ENCODE peak calls at places on chromosome X, in nine cellular contexts. B is Calu3, D is endodermal cell, L is BJ, W is lower lobe of right lung, A is left ventricle myocardium inferior, C is HepG2, T is fibroblast of the aortic adventitia, M is chondrocyte. J is an unnamed sample.

GRCh38 chrX:78522601-78523000 is 136.5 kb downstream of the RTL3 start:
- DNase-seq in T (no peak), M (no peak), B (no peak), A (no peak), C (no peak), L (no peak), D (no peak), W (no peak), J (no peak)

GRCh38 chrX:150478496-150479492 is 89.6 kb upstream of the MTM1 start:
- DNase-seq in D (no peak), W (no peak), B (no peak), C (no peak), L (no peak), A (no peak), T (no peak), M (no peak), J (no peak)

GRCh38 chrX:120801426-120801825 is 74.2 kb downstream of the CT47B1 start:
- DNase-seq in B (no peak), A (no peak), T (no peak), L (no peak), M (no peak), W (no peak), C (no peak), D (no peak), J (no peak)

GRCh38 chrX:95919605-95920004 is 765.0 kb upstream of the DIAPH2 start:
- DNase-seq in A (no peak), T (no peak), M (no peak), W (no peak), L (no peak), B (no peak), C (no peak), D (no peak), J (no peak)

GRCh38 chrX:29461039-29461438 is 754.3 kb upstream of the MAGEB2 start:
- DNase-seq in A (no peak), L (no peak), M (no peak), T (no peak), C (no peak), D (no peak), W (no peak), B (no peak), J (no peak)

GRCh38 chrX:103344606-103345005 is 11.7 kb upstream of the TCEAL9 start:
- DNase-seq in B (no peak), L (no peak), T (no peak), D (no peak), C (no peak), A (no peak), M (no peak), W (no peak), J (no peak)

GRCh38 chrX:10549280-10549679 is 71.1 kb downstream of the MID1 start:
- DNase-seq in T (no peak), M (no peak), W (no peak), D (no peak), A (no peak), B (no peak), C (no peak), L (no peak), J (no peak)

GRCh38 chrX:48890934-48891401 is 6.6 kb downstream of the TIMM17B start:
- DNase-seq in A (peak), T (no peak), L (no peak), C (no peak), W (peak), D (peak), M (no peak), B (no peak), J (no peak)

GRCh38 chrX:72308566-72309296 is 3.0 kb upstream of the CITED1 start:
- DNase-seq in M (no peak), B (peak), T (peak), W (peak), D (peak), C (peak), L (no peak), A (peak), J (peak)

GRCh38 chrX:112672788-112673560 is 6.8 kb downstream of the LHFPL1 start:
- DNase-seq in W (no peak), T (no peak), A (no peak), L (no peak), C (no peak), B (no peak), D (no peak), M (no peak), J (no peak)

GRCh38 chrX:66163447-66163846 is 600 bp upstream of the HEPH start:
- DNase-seq in C (no peak), B (no peak), A (no peak), W (no peak), L (no peak), D (no peak), M (no peak), T (no peak), J (no peak)

GRCh38 chrX:66163849-66164401 is at the start of gene HEPH:
- DNase-seq in M (no peak), W (no peak), T (peak), D (peak), B (no peak), L (no peak), C (no peak), A (no peak), J (no peak)

GRCh38 chrX:66164931-66165330 is 884 bp downstream of the HEPH start:
- DNase-seq in D (no peak), M (no peak), L (no peak), W (no peak), T (no peak), A (no peak), B (no peak), C (no peak), J (no peak)

GRCh38 chrX:66164470-66164869 is 423 bp downstream of the HEPH start:
- DNase-seq in M (no peak), W (no peak), T (peak), D (no peak), L (no peak), B (no peak), C (no peak), A (no peak), J (no peak)

GRCh38 chrX:66162331-66162822 is 1.7 kb upstream of the HEPH start:
- DNase-seq in B (no peak), D (no peak), M (no peak), C (no peak), W (no peak), L (no peak), T (no peak), A (no peak), J (no peak)
- TF ChIP-seq CTCF in B (no peak), D (no peak), M (no peak), C (no peak), W (no peak), L (no peak), T (no peak), A (no peak), J (no peak)

GRCh38 chrX:13780868-13781427 is 35.9 kb downstream of the GPM6B start:
- DNase-seq in A (no peak), W (no peak), T (no peak), L (no peak), C (no peak), B (no peak), M (no peak), D (no peak), J (no peak)

GRCh38 chrX:13778916-13779315 is 38.0 kb downstream of the GPM6B start:
- DNase-seq in A (no peak), C (no peak), L (no peak), B (no peak), W (no peak), T (peak), D (no peak), M (no peak), J (no peak)

GRCh38 chrX:13774696-13775095 is 40.1 kb downstream of the OFD1 start:
- DNase-seq in L (no peak), C (no peak), T (no peak), A (no peak), M (no peak), D (no peak), W (no peak), B (no peak), J (no peak)

GRCh38 chrX:13775837-13776236 is 41.1 kb downstream of the GPM6B start:
- DNase-seq in B (no peak), T (no peak), W (no peak), C (no peak), A (no peak), D (no peak), L (no peak), M (no peak), J (no peak)

GRCh38 chrX:13776387-13776786 is 40.5 kb downstream of the GPM6B start:
- DNase-seq in D (no peak), L (no peak), C (no peak), T (no peak), M (no peak), B (no peak), A (no peak), W (no peak), J (no peak)
- TF ChIP-seq CTCF in D (no peak), L (no peak), C (no peak), T (no peak), M (no peak), B (no peak), A (no peak), W (no peak), J (no peak)

GRCh38 chrX:1784773-1785172 is 169.9 kb downstream of the ASMT start:
- DNase-seq in W (no peak), A (no peak), M (no peak), L (no peak), T (no peak), B (no peak), C (no peak), D (no peak), J (no peak)
- TF ChIP-seq CTCF in W (no peak), A (no peak), M (peak), L (no peak), T (no peak), B (no peak), C (no peak), D (peak), J (peak)

DNA sequence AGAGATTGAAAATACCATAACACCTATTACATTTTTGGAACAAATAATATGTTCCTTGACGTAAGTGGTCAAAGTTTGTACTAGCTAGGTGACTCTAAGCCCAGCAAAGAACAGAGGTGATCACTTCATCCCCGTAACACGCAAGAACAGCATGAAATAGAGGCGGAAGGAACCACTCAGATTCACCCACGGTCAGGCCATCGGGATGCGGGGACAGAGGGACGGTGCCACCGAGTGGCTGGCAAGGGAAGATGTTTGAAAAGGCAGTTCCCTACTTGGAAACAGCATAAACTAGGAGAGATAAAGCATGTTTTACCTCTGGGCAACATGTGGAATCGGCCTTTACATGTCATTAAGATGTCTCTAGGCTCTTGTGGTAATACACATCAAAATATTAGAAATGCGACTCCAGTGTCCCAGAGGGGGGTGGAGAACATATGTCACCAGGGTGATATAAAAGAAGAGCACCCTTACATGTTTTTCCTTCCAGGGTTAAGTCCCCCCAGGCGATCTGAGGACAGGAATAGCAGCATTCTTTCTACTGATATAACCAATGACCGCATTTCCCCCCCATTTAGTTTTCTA is 84.0 kb downstream of the PHKA2 start:
- DNase-seq in D (peak), B (no peak), T (peak), W (no peak), M (no peak), A (no peak), L (no peak), C (no peak), J (no peak)
- TF ChIP-seq CTCF in D (peak), B (no peak), T (no peak), W (peak), M (peak), A (peak), L (peak), C (peak), J (peak)

GRCh38 chrX:104929324-104929723 is 291.2 kb downstream of the TEX13A start:
- DNase-seq in B (no peak), C (no peak), L (no peak), T (no peak), M (no peak), D (no peak), A (no peak), W (no peak), J (no peak)
- TF ChIP-seq CTCF in B (no peak), C (no peak), L (no peak), T (no peak), M (no peak), D (no peak), A (no peak), W (no peak), J (no peak)

GRCh38 chrX:18389968-18390367 is 35.4 kb upstream of the CDKL5 start:
- DNase-seq in B (no peak), D (no peak), M (no peak), L (no peak), A (no peak), W (no peak), T (no peak), C (no peak), J (no peak)
- TF ChIP-seq CTCF in B (no peak), D (peak), M (no peak), L (no peak), A (no peak), W (no peak), T (no peak), C (peak), J (peak)

DNA sequence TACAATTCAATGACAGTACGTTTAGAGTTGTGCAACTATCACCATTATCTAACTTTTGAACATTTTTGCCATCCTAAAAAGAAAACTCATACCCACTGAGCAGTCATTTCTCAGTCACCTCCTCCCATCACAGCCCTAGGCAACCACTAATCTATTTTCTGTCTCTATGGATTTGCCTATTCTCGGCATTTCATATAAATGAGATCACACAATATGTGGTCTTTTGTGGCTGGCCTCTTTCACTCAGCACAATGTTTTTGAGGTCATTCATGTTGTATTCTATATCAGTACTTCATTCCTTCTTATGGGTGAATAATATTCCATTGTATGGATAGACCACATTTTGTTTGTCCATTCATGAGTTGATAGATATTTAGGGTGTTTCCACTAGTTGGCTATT is 103.0 kb downstream of the PPEF1 start:
- DNase-seq in C (no peak), L (no peak), A (no peak), B (no peak), T (no peak), M (no peak), D (no peak), W (no peak), J (no peak)
- TF ChIP-seq CTCF in C (no peak), L (no peak), A (no peak), B (no peak), T (no peak), M (no peak), D (no peak), W (no peak), J (no peak)

DNA sequence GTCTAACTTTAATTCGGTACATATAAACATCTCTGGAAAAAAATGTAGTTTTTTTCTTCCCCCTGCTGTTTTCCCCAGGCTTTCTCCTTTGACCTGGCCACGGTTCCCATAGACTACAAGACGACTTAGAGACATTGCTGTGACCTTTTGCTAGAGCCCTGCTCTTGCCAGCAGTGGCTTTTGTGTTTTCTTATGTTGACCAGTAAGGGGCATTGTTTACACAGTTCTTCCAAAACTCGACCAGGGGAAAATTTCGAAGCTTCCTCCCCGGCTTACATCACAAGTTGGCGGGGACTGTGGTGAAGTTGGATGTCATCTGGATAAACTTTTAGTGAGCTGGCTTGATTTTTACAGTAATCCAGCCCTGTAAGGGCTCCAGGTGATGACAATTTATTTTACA is 9.3 kb downstream of the CCDC160 start:
- DNase-seq in L (no peak), C (no peak), B (no peak), D (peak), T (no peak), A (no peak), W (no peak), M (no peak), J (no peak)
- TF ChIP-seq CTCF in L (no peak), C (no peak), B (no peak), D (no peak), T (no peak), A (no peak), W (no peak), M (peak), J (no peak)

GRCh38 chrX:26375346-26375745 is 159.4 kb downstream of the MAGEB5 start:
- DNase-seq in M (no peak), W (no peak), B (no peak), A (no peak), D (no peak), T (no peak), C (no peak), L (no peak), J (no peak)
- TF ChIP-seq CTCF in M (no peak), W (no peak), B (no peak), A (no peak), D (no peak), T (no peak), C (no peak), L (no peak), J (no peak)